ENCODE peak calls at places on chromosome 1, in four cellular contexts. N is SK-N-SH, Z is GM12878, Q is K562. C is an unnamed sample.

GRCh38 chr1:231929311-231929710 is 302.7 kb downstream of the DISC1 start:
- DNase-seq in N (no peak), Z (no peak), Q (no peak), C (no peak)

GRCh38 chr1:248821101-248821500 is 4.6 kb downstream of the SH3BP5L start:
- DNase-seq in N (peak; percentile 13), Z (no peak), Q (no peak), C (no peak)

GRCh38 chr1:7334475-7335035 is 436.5 kb upstream of the VAMP3 start:
- DNase-seq in N (peak; percentile 80), Z (no peak), Q (no peak), C (no peak)

GRCh38 chr1:84972377-84972987 is 24.4 kb downstream of the MCOLN2 start:
- DNase-seq in N (no peak), Z (no peak), Q (no peak), C (no peak)

GRCh38 chr1:158045639-158046038 is 52.2 kb downstream of the KIRREL1 start:
- DNase-seq in N (no peak), Z (no peak), Q (no peak), C (no peak)

GRCh38 chr1:83641206-83641658 is 357.7 kb downstream of the TTLL7 start:
- DNase-seq in N (peak; percentile 3), Z (no peak), Q (no peak), C (no peak)

GRCh38 chr1:57468661-57469523 is 45.0 kb upstream of the DAB1 start:
- DNase-seq in N (no peak), Z (no peak), Q (no peak), C (no peak)

GRCh38 chr1:147605591-147605990 is 64.3 kb downstream of the BCL9 start:
- DNase-seq in N (no peak), Z (no peak), Q (no peak), C (no peak)

GRCh38 chr1:161835963-161836362 is 69.8 kb downstream of the ATF6 start:
- DNase-seq in N (no peak), Z (no peak), Q (no peak), C (no peak)

GRCh38 chr1:37726746-37727145 is 34.4 kb downstream of the CDCA8 start:
- DNase-seq in N (no peak), Z (no peak), Q (no peak), C (no peak)

GRCh38 chr1:59577774-59578173 is 237.0 kb upstream of the HOOK1 start:
- DNase-seq in N (no peak), Z (no peak), Q (no peak), C (no peak)

GRCh38 chr1:206560021-206560716 is 52.1 kb downstream of the EIF2D start:
- DNase-seq in N (no peak), Z (no peak), Q (no peak), C (no peak)

DNA sequence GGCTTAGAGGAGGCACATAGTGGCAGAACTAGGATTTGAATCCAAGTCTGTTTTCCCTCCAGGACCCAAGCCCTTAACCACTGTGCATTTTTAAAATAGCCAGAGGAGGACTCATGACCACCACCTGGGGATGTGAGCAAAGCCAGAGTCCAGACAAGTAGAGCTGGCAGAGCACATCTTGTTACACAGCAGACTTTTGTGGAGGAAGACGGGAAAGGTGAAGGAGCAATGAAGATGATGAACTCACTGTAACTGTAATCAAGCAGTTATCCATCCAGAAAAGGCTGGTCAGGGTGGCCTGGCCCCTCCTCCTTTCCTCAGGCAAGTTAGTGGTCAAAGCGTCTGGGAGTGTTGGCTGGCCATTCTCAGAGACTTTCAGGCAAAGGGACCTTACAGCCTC is 50.9 kb downstream of the SLC44A3 start:
- DNase-seq in N (no peak), Z (no peak), Q (no peak), C (no peak)
- TF ChIP-seq USF1 in N (no peak), Z (no peak), Q (no peak), C (no peak)

GRCh38 chr1:92374211-92374610 is 75.4 kb downstream of the RPAP2 start:
- DNase-seq in N (no peak), Z (no peak), Q (no peak), C (no peak)

GRCh38 chr1:92380867-92381266 is 82.0 kb downstream of the RPAP2 start:
- DNase-seq in N (no peak), Z (no peak), Q (no peak), C (no peak)

DNA sequence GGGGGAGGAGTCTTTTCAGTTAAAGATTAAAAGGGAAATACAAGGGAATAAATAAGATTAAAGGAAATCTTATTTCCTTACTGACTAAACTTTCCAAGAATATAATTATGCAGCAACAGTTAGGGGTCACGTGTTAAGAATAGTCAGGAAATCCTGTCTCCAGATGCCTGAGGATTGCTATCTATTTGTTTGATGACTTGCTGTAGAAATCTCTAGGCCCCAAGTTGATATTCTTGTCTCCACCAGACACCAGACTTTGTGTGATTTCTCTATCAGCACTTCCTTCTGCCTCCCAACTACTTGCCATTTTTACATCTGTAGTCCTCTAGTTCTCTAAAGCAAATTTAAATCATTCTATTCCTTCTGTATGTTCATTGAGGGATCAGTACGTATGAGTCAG is 77.5 kb downstream of the RPAP2 start:
- DNase-seq in N (no peak), Z (no peak), Q (no peak), C (no peak)
- TF ChIP-seq USF1 in N (no peak), Z (no peak), Q (no peak), C (no peak)

DNA sequence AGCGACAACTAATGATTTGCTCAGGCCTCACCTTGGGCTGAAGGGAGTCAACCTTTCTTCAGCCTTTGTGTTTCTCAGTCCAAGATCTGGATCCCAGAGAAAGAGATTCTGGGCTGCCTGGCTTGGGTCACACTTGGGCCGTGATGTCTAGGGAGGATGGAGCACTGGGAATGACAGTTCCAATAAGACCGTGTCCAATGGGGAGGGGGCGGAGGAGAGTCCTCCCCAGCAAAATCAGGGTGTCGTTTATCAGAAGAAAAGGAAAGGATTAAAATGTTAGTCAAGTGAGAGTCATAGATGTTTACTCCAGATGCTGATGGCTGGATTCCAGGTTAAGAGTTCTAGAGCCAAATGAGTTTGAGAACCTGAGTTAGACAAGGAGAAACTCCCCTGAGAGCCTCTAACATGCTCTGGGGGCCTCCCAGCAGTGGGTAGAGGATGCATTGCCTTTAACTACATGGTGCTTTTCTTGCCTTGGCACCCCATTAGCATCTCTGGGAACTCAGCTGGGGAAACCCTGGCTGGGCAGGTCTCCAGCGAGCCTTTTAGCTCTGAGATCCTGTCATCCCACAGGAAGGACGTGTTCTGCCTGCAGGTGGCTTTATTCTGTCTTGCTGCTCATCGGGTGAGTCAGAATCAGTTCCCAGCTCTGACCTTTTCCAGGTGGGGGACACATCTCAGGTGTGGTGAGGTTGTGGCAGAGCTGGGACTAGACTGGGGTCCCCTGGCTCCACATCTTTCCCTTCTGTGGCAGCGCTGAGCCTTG is 22.2 kb downstream of the NIPAL3 start:
- DNase-seq in N (no peak), Z (no peak), Q (no peak), C (no peak)
- TF ChIP-seq USF1 in N (no peak), Z (no peak), Q (no peak), C (no peak)

GRCh38 chr1:211921579-211922095 is 91.1 kb upstream of the LPGAT1 start:
- DNase-seq in N (no peak), Z (no peak), Q (no peak), C (no peak)
- TF ChIP-seq USF1 in N (no peak), Z (no peak), Q (no peak), C (no peak)

GRCh38 chr1:17027900-17028299 is 16.2 kb upstream of the ATP13A2 start:
- DNase-seq in N (no peak), Z (no peak), Q (no peak), C (no peak)
- TF ChIP-seq USF1 in N (no peak), Z (no peak), Q (no peak), C (no peak)

GRCh38 chr1:218582646-218583045 is 237.5 kb downstream of the TGFB2 start:
- DNase-seq in N (no peak), Z (no peak), Q (no peak), C (no peak)
- TF ChIP-seq USF1 in N (no peak), Z (no peak), Q (no peak), C (no peak)

DNA sequence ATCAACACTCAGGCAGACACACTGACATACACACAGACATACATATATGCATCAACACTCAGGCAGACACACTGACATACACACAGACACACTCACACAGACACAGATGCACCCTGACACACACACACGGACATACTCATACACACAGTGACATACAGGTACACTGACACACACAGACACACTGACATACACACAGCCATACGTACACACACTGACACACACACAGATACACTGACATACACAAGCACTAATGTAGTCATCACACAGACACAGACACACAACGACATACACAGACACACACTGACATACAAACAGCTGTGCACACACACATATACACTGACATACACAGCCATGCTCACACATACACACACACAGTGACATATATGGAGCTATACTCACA is 131.0 kb upstream of the CSF3R start:
- DNase-seq in N (no peak), Z (no peak), Q (no peak), C (no peak)
- TF ChIP-seq USF1 in N (no peak), Z (no peak), Q (no peak), C (no peak)

DNA sequence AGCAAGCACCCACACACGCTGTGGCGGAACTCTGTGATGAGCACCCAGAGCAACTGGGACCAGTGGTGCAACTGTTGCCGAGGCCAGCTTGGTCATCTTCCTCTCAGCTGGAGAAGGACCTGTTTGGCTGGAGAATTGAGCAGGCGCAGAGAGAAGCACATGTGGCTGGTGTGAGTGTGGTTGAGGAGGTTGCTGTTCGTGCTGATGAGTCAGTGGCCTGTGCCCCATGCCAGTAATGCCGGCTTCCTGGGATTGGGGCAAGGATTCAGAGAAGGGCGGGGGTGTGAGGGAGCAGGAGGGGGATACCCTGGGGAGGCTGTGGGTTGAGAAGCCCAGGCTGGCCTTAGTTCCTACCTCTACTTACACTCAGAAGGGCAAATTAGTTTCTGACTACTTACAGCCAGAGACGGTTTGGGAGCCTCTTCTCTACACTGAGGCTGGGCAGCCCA is 57.5 kb upstream of the EPS8L3 start:
- DNase-seq in N (no peak), Z (no peak), Q (no peak), C (no peak)
- TF ChIP-seq USF1 in N (peak; percentile 35), Z (no peak), Q (no peak), C (no peak)

GRCh38 chr1:174040387-174040786 is 18.2 kb upstream of the RC3H1 start:
- DNase-seq in N (no peak), Z (no peak), Q (no peak), C (no peak)
- TF ChIP-seq USF1 in N (no peak), Z (no peak), Q (no peak), C (no peak)

DNA sequence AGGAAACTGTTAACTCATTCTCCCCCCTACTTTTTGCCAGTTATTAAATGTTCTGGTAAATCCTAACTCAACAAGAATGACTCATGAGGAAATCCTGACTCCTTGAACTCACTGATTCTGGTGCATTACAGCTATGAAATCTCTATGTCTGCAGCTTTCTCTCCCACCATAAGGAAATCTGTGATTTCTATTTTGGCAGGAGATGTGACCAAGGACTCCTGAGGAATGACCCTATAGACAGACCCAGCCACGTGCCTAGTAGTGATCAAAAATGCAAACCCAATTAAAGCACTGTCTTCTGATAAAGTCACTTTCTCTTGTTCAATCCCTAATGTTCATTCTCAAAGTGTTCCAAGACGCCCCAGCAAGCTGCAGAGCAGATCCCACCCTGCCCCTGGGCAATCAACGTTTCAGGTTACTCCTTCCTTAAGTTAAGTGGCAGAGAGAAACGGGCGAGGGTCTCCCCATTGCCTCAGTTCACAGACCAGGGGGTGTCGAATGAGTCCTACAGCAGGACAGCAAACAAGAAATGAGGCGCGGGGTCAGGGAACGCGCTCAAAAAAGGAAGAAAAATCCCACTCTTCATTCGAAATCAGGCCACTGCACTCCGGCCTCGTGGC is 761 bp upstream of the RGS2 start:
- DNase-seq in N (no peak), Z (no peak), Q (no peak), C (no peak)
- TF ChIP-seq USF1 in N (no peak), Z (no peak), Q (no peak), C (no peak)